ENCODE peak calls at places on chromosome 1, in four cellular contexts. Q is brain microvascular endothelial cell; G is iPS DF 19.7; H is stimulated activated CD8-positive, alpha-beta memory T cell treated with anti-CD3 and anti-CD28 coated beads, Interleukin-12 subunit alpha, Interleukin-12 subunit beta, amount 100 ng/mL, for 4 hours. B is an unnamed sample.

GRCh38 chr1:225817611-225818061 is 7.7 kb downstream of the EPHX1 start:
- DNase-seq in Q (peak; percentile 55), G (no peak), H (no peak), B (peak; percentile 93)

GRCh38 chr1:85041793-85042192 is 6.5 kb downstream of the MCOLN3 start:
- DNase-seq in Q (no peak), G (no peak), H (no peak), B (no peak)

GRCh38 chr1:80961464-80962190 is 839.1 kb upstream of the ADGRL2 start:
- DNase-seq in Q (no peak), G (no peak), H (no peak), B (no peak)

GRCh38 chr1:37905624-37906196 is 41.1 kb downstream of the INPP5B start:
- DNase-seq in Q (no peak), G (no peak), H (no peak), B (no peak)

GRCh38 chr1:107920578-107920977 is 44.4 kb downstream of the VAV3 start:
- DNase-seq in Q (no peak), G (no peak), H (no peak), B (no peak)

GRCh38 chr1:219702551-219703215 is 89.8 kb upstream of the ZC3H11B start:
- DNase-seq in Q (peak; percentile 69), G (no peak), H (no peak), B (peak; percentile 42)

GRCh38 chr1:219660666-219661463 is 48.0 kb upstream of the ZC3H11B start:
- DNase-seq in Q (peak; percentile 94), G (peak; percentile 69), H (no peak), B (peak; percentile 53)

GRCh38 chr1:214548988-214549387 is 2.4 kb downstream of the PTPN14 start:
- DNase-seq in Q (peak; percentile 56), G (no peak), H (no peak), B (peak; percentile 73)

GRCh38 chr1:210298296-210298695 is 30.4 kb upstream of the HHAT start:
- DNase-seq in Q (no peak), G (no peak), H (no peak), B (no peak)

GRCh38 chr1:48619529-48619928 is 147.5 kb upstream of the SPATA6 start:
- DNase-seq in Q (peak; percentile 1), G (peak; percentile 17), H (no peak), B (no peak)

GRCh38 chr1:106080608-106081325 is 975.7 kb upstream of the PRMT6 start:
- DNase-seq in Q (no peak), G (no peak), H (no peak), B (no peak)

GRCh38 chr1:53442297-53442696 is 16.9 kb upstream of the DMRTB1 start:
- DNase-seq in Q (peak; percentile 69), G (no peak), H (no peak), B (no peak)

GRCh38 chr1:227941509-227942020 is 6.2 kb downstream of the WNT9A start:
- DNase-seq in Q (no peak), G (no peak), H (no peak), B (no peak)

GRCh38 chr1:95309031-95309459 is 75.0 kb downstream of the RWDD3 start:
- DNase-seq in Q (peak; percentile 14), G (peak; percentile 40), H (no peak), B (peak; percentile 6)

GRCh38 chr1:196685506-196685905 is 33.7 kb downstream of the CFH start:
- DNase-seq in Q (no peak), G (no peak), H (no peak), B (no peak)

GRCh38 chr1:193275773-193276172 is 89.4 kb upstream of the B3GALT2 start:
- DNase-seq in Q (no peak), G (peak; percentile 35), H (no peak), B (no peak)

GRCh38 chr1:27153549-27153886 is 1.4 kb downstream of the SLC9A1 start:
- DNase-seq in Q (peak; percentile 28), G (no peak), H (no peak), B (peak; percentile 52)